ENCODE peak calls at places on chromosomes 3 and 15, in four cellular contexts. One of them, this sample, is unnamed.

GRCh38 chr3:56754753-56755365 is 46.9 kb downstream of the ARHGEF3 start:
- DNase-seq in IMR-90: no peak
- DNase-seq in H1: no peak
- DNase-seq in mesendoderm: no peak
- DNase-seq in this sample: no peak

GRCh38 chr3:149376728-149377407 is 581 bp downstream of the TM4SF1 start:
- DNase-seq in IMR-90: peak; percentile 59
- DNase-seq in mesendoderm: no peak
- DNase-seq in H1: no peak
- DNase-seq in this sample: no peak

GRCh38 chr3:64612916-64613526 is 74.8 kb downstream of the ADAMTS9 start:
- DNase-seq in H1: no peak
- DNase-seq in IMR-90: no peak
- DNase-seq in mesendoderm: peak; percentile 93
- DNase-seq in this sample: no peak

GRCh38 chr3:160473233-160473632 is 23.6 kb upstream of the TRIM59 start:
- DNase-seq in H1: no peak
- DNase-seq in IMR-90: peak; percentile 85
- DNase-seq in mesendoderm: no peak
- DNase-seq in this sample: no peak

GRCh38 chr3:143753456-143753855 is 94.8 kb downstream of the SLC9A9 start:
- DNase-seq in IMR-90: no peak
- DNase-seq in H1: no peak
- DNase-seq in mesendoderm: peak; percentile 13
- DNase-seq in this sample: no peak

GRCh38 chr3:141686477-141687280 is 51.4 kb upstream of the RNF7 start:
- DNase-seq in H1: no peak
- DNase-seq in IMR-90: peak; percentile 72
- DNase-seq in mesendoderm: no peak
- DNase-seq in this sample: no peak

GRCh38 chr15:63946524-63947065 is 99.7 kb downstream of the DAPK2 start:
- DNase-seq in mesendoderm: no peak
- DNase-seq in H1: peak; percentile 34
- DNase-seq in IMR-90: no peak
- DNase-seq in this sample: peak; percentile 28

GRCh38 chr3:128556949-128557348 is 63.9 kb upstream of the GATA2 start:
- DNase-seq in IMR-90: no peak
- DNase-seq in H1: no peak
- DNase-seq in mesendoderm: no peak
- DNase-seq in this sample: no peak

GRCh38 chr3:66989860-66990696 is 8.0 kb upstream of the KBTBD8 start:
- DNase-seq in H1: no peak
- DNase-seq in mesendoderm: peak; percentile 68
- DNase-seq in IMR-90: no peak
- DNase-seq in this sample: no peak

GRCh38 chr3:194342861-194343560 is 8.1 kb downstream of the CPN2 start:
- DNase-seq in IMR-90: peak; percentile 59
- DNase-seq in mesendoderm: no peak
- DNase-seq in H1: no peak
- DNase-seq in this sample: no peak

GRCh38 chr3:194343561-194343893 is 7.6 kb downstream of the CPN2 start:
- DNase-seq in IMR-90: no peak
- DNase-seq in H1: no peak
- DNase-seq in mesendoderm: no peak
- DNase-seq in this sample: no peak

GRCh38 chr3:194339356-194339755 is 11.8 kb downstream of the CPN2 start:
- DNase-seq in IMR-90: no peak
- DNase-seq in H1: no peak
- DNase-seq in mesendoderm: peak; percentile 72
- DNase-seq in this sample: peak; percentile 68

GRCh38 chr3:194339836-194340235 is 11.3 kb downstream of the CPN2 start:
- DNase-seq in mesendoderm: peak; percentile 68
- DNase-seq in IMR-90: no peak
- DNase-seq in H1: no peak
- DNase-seq in this sample: no peak

GRCh38 chr3:194340757-194341400 is 10.2 kb downstream of the CPN2 start:
- DNase-seq in H1: no peak
- DNase-seq in IMR-90: no peak
- DNase-seq in mesendoderm: no peak
- DNase-seq in this sample: peak; percentile 83
- H2BK120ac ChIP-seq in H1: peak overlapping the region; percentile 19
- H2BK120ac ChIP-seq in IMR-90: no peak overlapping the region
- H2BK120ac ChIP-seq in mesendoderm: no peak overlapping the region
- H2BK120ac ChIP-seq in this sample: no peak overlapping the region

GRCh38 chr3:124877617-124878016 is 9.5 kb downstream of the ITGB5 start:
- DNase-seq in IMR-90: no peak
- DNase-seq in mesendoderm: no peak
- DNase-seq in H1: no peak
- DNase-seq in this sample: no peak
- H2BK15ac ChIP-seq in IMR-90: peak overlapping the region; percentile 63
- H2BK15ac ChIP-seq in mesendoderm: no peak overlapping the region
- H2BK15ac ChIP-seq in H1: no peak overlapping the region
- H2BK15ac ChIP-seq in this sample: no peak overlapping the region

GRCh38 chr15:40323239-40323952 is at the start of gene INAFM2:
- DNase-seq in mesendoderm: peak; percentile 98
- DNase-seq in H1: peak; percentile 90
- DNase-seq in IMR-90: peak; percentile 92
- DNase-seq in this sample: peak; percentile 96

GRCh38 chr15:40325188-40325587 is 1.7 kb downstream of the INAFM2 start:
- DNase-seq in mesendoderm: no peak
- DNase-seq in IMR-90: peak; percentile 37
- DNase-seq in H1: no peak
- DNase-seq in this sample: no peak

GRCh38 chr15:40325700-40326099 is 2.2 kb downstream of the INAFM2 start:
- DNase-seq in IMR-90: no peak
- DNase-seq in mesendoderm: no peak
- DNase-seq in H1: no peak
- DNase-seq in this sample: no peak

GRCh38 chr15:40322531-40323238 is 807 bp upstream of the INAFM2 start:
- DNase-seq in IMR-90: no peak
- DNase-seq in H1: peak; percentile 55
- DNase-seq in mesendoderm: peak; percentile 64
- DNase-seq in this sample: no peak

GRCh38 chr15:40323953-40324937 is 753 bp downstream of the INAFM2 start:
- DNase-seq in IMR-90: no peak
- DNase-seq in mesendoderm: no peak
- DNase-seq in H1: peak; percentile 71
- DNase-seq in this sample: no peak
- H3K56ac ChIP-seq in IMR-90: peak overlapping the region; percentile 42
- H3K56ac ChIP-seq in mesendoderm: peak overlapping the region; percentile 49
- H3K56ac ChIP-seq in H1: peak overlapping the region; percentile 13
- H3K56ac ChIP-seq in this sample: no peak overlapping the region

GRCh38 chr3:12177131-12177530 is 18.4 kb upstream of the TIMP4 start:
- DNase-seq in IMR-90: no peak
- DNase-seq in mesendoderm: no peak
- DNase-seq in H1: no peak
- DNase-seq in this sample: no peak

GRCh38 chr3:12179441-12179840 is 20.7 kb upstream of the TIMP4 start:
- DNase-seq in H1: no peak
- DNase-seq in IMR-90: no peak
- DNase-seq in mesendoderm: no peak
- DNase-seq in this sample: no peak

GRCh38 chr3:12180218-12180617 is 21.5 kb upstream of the TIMP4 start:
- DNase-seq in IMR-90: peak; percentile 67
- DNase-seq in mesendoderm: peak; percentile 56
- DNase-seq in H1: no peak
- DNase-seq in this sample: no peak

GRCh38 chr3:12175844-12176453 is 17.2 kb upstream of the TIMP4 start:
- DNase-seq in H1: peak; percentile 78
- DNase-seq in IMR-90: peak; percentile 50
- DNase-seq in mesendoderm: peak; percentile 62
- DNase-seq in this sample: peak; percentile 71

DNA sequence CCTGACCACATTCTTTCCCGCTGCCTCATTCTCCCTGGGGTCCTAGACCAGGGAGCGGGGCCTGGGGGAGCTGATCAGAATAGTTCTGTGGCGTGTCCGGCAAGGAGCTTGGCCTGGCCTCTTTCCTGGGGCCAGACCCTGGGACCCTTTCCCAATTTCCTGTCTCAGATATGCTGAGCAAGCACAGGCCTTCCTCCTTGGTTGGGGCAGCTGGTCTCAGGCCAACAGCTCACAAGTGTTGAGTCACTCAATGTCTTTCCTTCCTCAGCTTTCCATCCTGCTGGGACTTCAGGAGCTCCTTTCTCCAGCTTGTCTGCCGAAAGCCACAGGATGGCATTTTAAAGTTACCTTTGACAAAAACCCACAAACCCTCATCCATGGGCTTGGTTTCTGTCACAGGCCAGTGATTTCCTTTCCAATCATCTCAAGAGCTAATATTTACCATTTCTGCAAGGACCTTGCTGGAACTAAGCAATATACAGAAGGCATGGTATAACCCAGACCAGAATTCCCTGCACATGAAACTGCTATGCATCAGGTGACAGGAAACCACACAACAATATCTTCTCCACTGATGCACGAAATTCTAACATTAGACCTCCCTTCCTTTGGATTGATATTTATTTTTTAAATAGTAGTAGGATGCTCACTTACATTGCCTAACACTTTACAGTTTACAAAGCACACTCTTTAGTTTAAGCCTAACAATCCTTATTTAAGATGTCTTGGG is 19.5 kb upstream of the TIMP4 start:
- DNase-seq in mesendoderm: peak; percentile 10
- DNase-seq in H1: no peak
- DNase-seq in IMR-90: peak; percentile 58
- DNase-seq in this sample: no peak
- H2BK120ac ChIP-seq in mesendoderm: no peak overlapping the region
- H2BK120ac ChIP-seq in H1: no peak overlapping the region
- H2BK120ac ChIP-seq in IMR-90: peak overlapping the region; percentile 26
- H2BK120ac ChIP-seq in this sample: no peak overlapping the region

DNA sequence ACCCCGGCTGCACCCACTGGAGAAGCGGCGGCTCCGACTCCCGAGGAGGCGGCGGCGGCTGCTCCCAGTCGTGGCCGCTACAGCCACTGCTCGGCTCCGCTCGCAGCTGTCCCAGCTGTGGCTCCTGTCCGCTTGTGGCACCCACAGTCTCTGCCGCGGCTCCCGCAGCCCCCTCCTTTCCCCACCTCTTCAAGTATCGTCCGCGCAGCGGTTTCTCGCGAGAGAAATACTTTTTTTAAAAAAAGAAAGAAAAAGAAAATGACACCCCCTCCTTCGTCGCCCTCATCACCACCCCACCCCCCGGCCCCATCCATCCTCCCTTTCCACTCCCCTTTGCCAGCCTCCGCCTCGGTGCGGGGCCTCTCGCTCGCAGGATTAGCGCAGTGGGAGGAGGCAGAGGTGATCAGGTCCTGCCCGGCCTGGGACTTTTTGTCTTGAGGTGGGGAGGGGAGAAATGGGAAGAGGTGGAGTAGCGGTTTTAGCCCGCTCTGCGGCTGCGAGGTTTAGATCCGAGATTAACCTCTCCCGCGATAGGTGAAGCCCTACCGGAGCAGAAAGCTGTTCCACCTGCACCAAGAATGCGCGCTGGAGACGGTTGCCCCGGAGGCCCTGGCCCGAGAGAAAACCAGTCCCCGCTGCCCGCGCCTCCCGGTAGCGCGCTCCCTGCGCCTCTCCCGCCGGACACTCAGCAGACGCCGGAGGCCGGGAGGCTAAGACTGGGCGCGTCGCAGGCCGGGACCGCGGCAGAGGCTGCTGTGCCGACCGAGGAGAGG is at the start of gene FBN1:
- DNase-seq in IMR-90: peak; percentile 90
- DNase-seq in mesendoderm: peak; percentile 94
- DNase-seq in H1: peak; percentile 77
- DNase-seq in this sample: peak; percentile 77
- H2BK15ac ChIP-seq in IMR-90: peak within 1 kb of the TSS; percentile 47
- H2BK15ac ChIP-seq in mesendoderm: no peak within 1 kb of the TSS
- H2BK15ac ChIP-seq in H1: no peak within 1 kb of the TSS
- H2BK15ac ChIP-seq in this sample: no peak within 1 kb of the TSS

GRCh38 chr15:96331141-96331941 is 841 bp downstream of the NR2F2 start:
- DNase-seq in IMR-90: no peak
- DNase-seq in mesendoderm: no peak
- DNase-seq in H1: peak; percentile 67
- DNase-seq in this sample: peak; percentile 30

GRCh38 chr15:96330450-96331140 is at the start of gene NR2F2:
- DNase-seq in H1: peak; percentile 88
- DNase-seq in mesendoderm: peak; percentile 98
- DNase-seq in IMR-90: peak; percentile 99
- DNase-seq in this sample: peak; percentile 93

GRCh38 chr15:96333194-96334016 is 2.9 kb downstream of the NR2F2 start:
- DNase-seq in mesendoderm: peak; percentile 82
- DNase-seq in H1: peak; percentile 80
- DNase-seq in IMR-90: no peak
- DNase-seq in this sample: peak; percentile 68

GRCh38 chr15:96332854-96333193 is 2.3 kb downstream of the NR2F2 start:
- DNase-seq in IMR-90: no peak
- DNase-seq in mesendoderm: no peak
- DNase-seq in H1: no peak
- DNase-seq in this sample: no peak

DNA sequence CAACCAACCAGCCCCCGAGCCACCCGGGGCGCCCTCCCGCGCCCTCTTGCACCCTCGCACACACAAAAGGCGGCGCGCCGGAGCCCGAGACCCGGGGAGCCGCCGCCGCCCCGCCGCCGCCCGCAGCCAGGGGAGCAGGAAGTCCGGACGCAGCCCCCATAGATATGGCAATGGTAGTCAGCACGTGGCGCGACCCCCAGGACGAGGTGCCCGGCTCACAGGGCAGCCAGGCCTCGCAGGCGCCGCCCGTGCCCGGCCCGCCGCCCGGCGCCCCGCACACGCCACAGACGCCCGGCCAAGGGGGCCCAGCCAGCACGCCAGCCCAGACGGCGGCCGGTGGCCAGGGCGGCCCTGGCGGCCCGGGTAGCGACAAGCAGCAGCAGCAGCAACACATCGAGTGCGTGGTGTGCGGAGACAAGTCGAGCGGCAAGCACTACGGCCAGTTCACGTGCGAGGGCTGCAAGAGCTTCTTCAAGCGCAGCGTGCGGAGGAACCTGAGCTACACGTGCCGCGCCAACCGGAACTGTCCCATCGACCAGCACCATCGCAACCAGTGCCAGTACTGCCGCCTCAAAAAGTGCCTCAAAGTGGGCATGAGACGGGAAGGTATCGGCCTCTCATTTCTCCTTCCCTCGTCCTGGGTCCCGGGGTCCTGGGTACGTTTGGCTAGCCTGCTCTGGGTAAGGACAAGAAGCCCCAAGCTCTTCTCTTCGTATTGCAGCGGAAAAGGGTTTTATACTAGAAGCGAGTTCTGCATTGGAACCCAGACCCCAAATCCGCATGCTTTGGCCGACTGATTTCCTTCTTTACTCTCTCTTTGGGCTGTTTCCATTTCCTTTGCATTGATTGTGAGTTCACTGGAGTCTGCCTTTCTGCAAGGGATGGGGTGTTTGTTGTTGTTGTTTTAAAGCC is 1.7 kb downstream of the NR2F2 start:
- DNase-seq in H1: peak; percentile 70
- DNase-seq in IMR-90: no peak
- DNase-seq in mesendoderm: peak; percentile 79
- DNase-seq in this sample: peak; percentile 74
- H3K56ac ChIP-seq in H1: no peak overlapping the region
- H3K56ac ChIP-seq in IMR-90: peak overlapping the region; percentile 93
- H3K56ac ChIP-seq in mesendoderm: peak overlapping the region; percentile 37
- H3K56ac ChIP-seq in this sample: no peak overlapping the region

DNA sequence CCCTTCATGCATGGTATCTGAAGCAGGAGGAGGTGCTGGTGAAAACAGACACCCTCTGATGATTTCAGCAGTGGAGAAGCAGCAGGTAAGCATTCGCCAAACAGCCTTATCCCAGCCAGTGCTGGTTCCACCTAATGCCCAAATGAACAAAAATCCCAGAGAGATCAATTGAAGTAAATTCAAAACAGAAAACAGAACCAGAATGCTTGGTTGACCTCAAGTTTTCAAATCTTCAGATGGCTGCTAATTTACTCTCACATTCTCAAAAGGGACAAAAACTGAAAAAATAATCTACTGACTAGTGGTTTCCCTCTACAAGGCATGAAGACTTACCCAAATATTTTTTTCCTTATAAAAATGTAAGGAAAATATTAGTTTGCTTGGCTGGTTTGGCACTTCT is 87.0 kb upstream of the MYO5C start:
- DNase-seq in IMR-90: no peak
- DNase-seq in mesendoderm: no peak
- DNase-seq in H1: no peak
- DNase-seq in this sample: no peak
- H2BK120ac ChIP-seq in IMR-90: no peak overlapping the region
- H2BK120ac ChIP-seq in mesendoderm: no peak overlapping the region
- H2BK120ac ChIP-seq in H1: no peak overlapping the region
- H2BK120ac ChIP-seq in this sample: no peak overlapping the region

This sample was measured in H9.